ENCODE peak calls at places on chromosomes 2 and 18, in eight cellular contexts. Z is CD8-positive, alpha-beta T cell; U is cardiac muscle cell; Q is NCI-H446 treated with DMSO at 0.1 percent for 48 hours; B is astrocyte of the spinal cord; E is caudate nucleus; C is NCI-H510A treated with DMSO at 0.1 percent for 48 hours; A is cerebellum. H is an unnamed sample.

GRCh38 chr18:79507546-79508480 is 112.1 kb downstream of the NFATC1 start:
- DNase-seq in Q (no peak), C (no peak), U (peak; percentile 80), E (peak; percentile 45), A (peak; percentile 20), Z (no peak), B (peak; percentile 48), H (no peak)

GRCh38 chr2:7432426-7432825 is 515.2 kb downstream of the RNF144A start:
- DNase-seq in C (no peak), E (no peak), B (no peak), A (no peak), Z (no peak), Q (no peak), U (no peak), H (no peak)

GRCh38 chr2:16813593-16813992 is 148.0 kb upstream of the CYRIA start:
- DNase-seq in C (no peak), Q (no peak), Z (no peak), A (no peak), E (no peak), B (no peak), U (no peak), H (no peak)

GRCh38 chr2:85504434-85505261 is 34.3 kb upstream of the MAT2A start:
- DNase-seq in E (no peak), Q (peak; percentile 96), U (peak; percentile 81), Z (no peak), A (no peak), B (peak; percentile 87), C (peak; percentile 61), H (no peak)

GRCh38 chr18:48057018-48057417 is 126.6 kb upstream of the SMAD2 start:
- DNase-seq in U (no peak), B (no peak), C (no peak), Z (no peak), E (no peak), Q (no peak), A (no peak), H (no peak)

GRCh38 chr2:234164499-234165409 is 114.3 kb downstream of the SPP2 start:
- DNase-seq in E (no peak), Q (no peak), Z (peak; percentile 63), B (no peak), A (no peak), C (no peak), U (no peak), H (peak; percentile 25)

GRCh38 chr18:26436176-26437031 is 111.9 kb downstream of the KCTD1 start:
- DNase-seq in A (no peak), Z (no peak), Q (no peak), E (no peak), U (peak; percentile 80), B (peak; percentile 87), C (no peak), H (no peak)

GRCh38 chr18:46555724-46556123 is 101.3 kb downstream of the LOXHD1 start:
- DNase-seq in Q (no peak), B (no peak), E (peak; percentile 32), C (no peak), U (peak; percentile 12), A (no peak), Z (no peak), H (no peak)

GRCh38 chr2:101802329-101802728 is 104.8 kb downstream of the MAP4K4 start:
- DNase-seq in Q (no peak), U (no peak), A (no peak), E (no peak), C (no peak), Z (no peak), B (no peak), H (no peak)

GRCh38 chr18:11119962-11120361 is 29.4 kb downstream of the PIEZO2 start:
- DNase-seq in B (no peak), Z (no peak), E (no peak), U (peak; percentile 77), Q (no peak), A (no peak), C (no peak), H (no peak)

GRCh38 chr2:240465268-240465764 is 29.9 kb downstream of the GPC1 start:
- DNase-seq in Z (peak; percentile 3), Q (no peak), E (no peak), U (no peak), A (no peak), B (no peak), C (no peak), H (no peak)

GRCh38 chr2:15177103-15177502 is 384.0 kb downstream of the NBAS start:
- DNase-seq in A (no peak), Z (peak; percentile 42), Q (no peak), B (peak; percentile 87), C (no peak), E (peak; percentile 22), U (peak; percentile 3), H (peak; percentile 65)

GRCh38 chr2:23376972-23377371 is 8.0 kb upstream of the KLHL29 start:
- DNase-seq in E (no peak), Q (no peak), Z (no peak), B (no peak), U (peak; percentile 65), C (no peak), A (no peak), H (no peak)

GRCh38 chr2:239594772-239595608 is 194.2 kb upstream of the HDAC4 start:
- DNase-seq in Q (no peak), C (no peak), B (no peak), E (no peak), U (no peak), Z (no peak), A (no peak), H (no peak)

GRCh38 chr18:28960146-28960545 is 783.2 kb upstream of the CDH2 start:
- DNase-seq in E (no peak), Q (no peak), A (no peak), B (peak; percentile 59), Z (no peak), U (peak; percentile 27), C (no peak), H (no peak)

GRCh38 chr2:74806355-74806839 is 27.5 kb upstream of the HK2 start:
- DNase-seq in E (no peak), B (no peak), A (no peak), Z (no peak), U (no peak), C (no peak), Q (no peak), H (no peak)

GRCh38 chr18:61554117-61554776 is 221.0 kb downstream of the CDH20 start:
- DNase-seq in E (no peak), B (no peak), Z (peak; percentile 6), U (peak; percentile 33), A (no peak), Q (no peak), C (peak; percentile 54), H (no peak)

GRCh38 chr2:191151315-191151698 is 513 bp upstream of the STAT4 start:
- DNase-seq in Q (no peak), E (no peak), A (no peak), B (no peak), C (no peak), U (no peak), Z (no peak), H (peak; percentile 2)

GRCh38 chr2:74712223-74713053 is 58.4 kb downstream of the SEMA4F start:
- DNase-seq in A (no peak), C (no peak), B (no peak), Z (no peak), E (no peak), U (no peak), Q (no peak), H (no peak)